ENCODE peak calls at places on chromosome 2, in six cellular contexts. One of them, this sample, is unnamed.

GRCh38 chr2:172456002-172456401 is 28.6 kb downstream of the ITGA6 start:
- DNase-seq in transverse colon: peak
- DNase-seq in HFF-Myc: no peak
- DNase-seq in H9: peak
- DNase-seq in suprapubic skin: no peak
- DNase-seq in dorsolateral prefrontal cortex: no peak
- DNase-seq in this sample: no peak

GRCh38 chr2:226766352-226767055 is 33.1 kb downstream of the IRS1 start:
- DNase-seq in suprapubic skin: no peak
- DNase-seq in transverse colon: no peak
- DNase-seq in dorsolateral prefrontal cortex: no peak
- DNase-seq in HFF-Myc: no peak
- DNase-seq in H9: no peak
- DNase-seq in this sample: no peak

GRCh38 chr2:105732096-105732495 is 12.6 kb upstream of the NCK2 start:
- DNase-seq in H9: no peak
- DNase-seq in suprapubic skin: no peak
- DNase-seq in HFF-Myc: no peak
- DNase-seq in transverse colon: no peak
- DNase-seq in dorsolateral prefrontal cortex: no peak
- DNase-seq in this sample: no peak

GRCh38 chr2:168705534-168706470 is 96.6 kb upstream of the NOSTRIN start:
- DNase-seq in HFF-Myc: no peak
- DNase-seq in dorsolateral prefrontal cortex: no peak
- DNase-seq in transverse colon: peak
- DNase-seq in suprapubic skin: no peak
- DNase-seq in H9: no peak
- DNase-seq in this sample: no peak

GRCh38 chr2:101763496-101764333 is 66.2 kb downstream of the MAP4K4 start:
- DNase-seq in dorsolateral prefrontal cortex: no peak
- DNase-seq in H9: no peak
- DNase-seq in HFF-Myc: no peak
- DNase-seq in transverse colon: no peak
- DNase-seq in suprapubic skin: no peak
- DNase-seq in this sample: no peak

GRCh38 chr2:16664052-16664731 is 1.4 kb downstream of the CYRIA start:
- DNase-seq in suprapubic skin: no peak
- DNase-seq in HFF-Myc: no peak
- DNase-seq in dorsolateral prefrontal cortex: peak
- DNase-seq in transverse colon: peak
- DNase-seq in H9: peak
- DNase-seq in this sample: no peak

GRCh38 chr2:28155071-28155470 is 237.6 kb upstream of the FOSL2 start:
- DNase-seq in dorsolateral prefrontal cortex: no peak
- DNase-seq in suprapubic skin: no peak
- DNase-seq in transverse colon: no peak
- DNase-seq in H9: no peak
- DNase-seq in HFF-Myc: no peak
- DNase-seq in this sample: no peak

GRCh38 chr2:238875531-238876231 is 27.8 kb downstream of the TWIST2 start:
- DNase-seq in suprapubic skin: peak
- DNase-seq in HFF-Myc: no peak
- DNase-seq in H9: no peak
- DNase-seq in dorsolateral prefrontal cortex: no peak
- DNase-seq in transverse colon: no peak
- DNase-seq in this sample: no peak

GRCh38 chr2:135962401-135963138 is 22.9 kb downstream of the DARS1 start:
- DNase-seq in suprapubic skin: no peak
- DNase-seq in transverse colon: no peak
- DNase-seq in HFF-Myc: no peak
- DNase-seq in H9: no peak
- DNase-seq in dorsolateral prefrontal cortex: no peak
- DNase-seq in this sample: no peak

GRCh38 chr2:14051401-14051800 is 581.1 kb upstream of the LRATD1 start:
- DNase-seq in HFF-Myc: no peak
- DNase-seq in transverse colon: no peak
- DNase-seq in H9: no peak
- DNase-seq in dorsolateral prefrontal cortex: no peak
- DNase-seq in suprapubic skin: no peak
- DNase-seq in this sample: no peak

GRCh38 chr2:64797881-64798590 is 144.3 kb upstream of the SERTAD2 start:
- DNase-seq in H9: no peak
- DNase-seq in suprapubic skin: no peak
- DNase-seq in dorsolateral prefrontal cortex: no peak
- DNase-seq in HFF-Myc: peak
- DNase-seq in transverse colon: no peak
- DNase-seq in this sample: no peak

GRCh38 chr2:233835230-233836186 is 18.8 kb downstream of the HJURP start:
- DNase-seq in dorsolateral prefrontal cortex: no peak
- DNase-seq in transverse colon: peak
- DNase-seq in suprapubic skin: peak
- DNase-seq in H9: no peak
- DNase-seq in HFF-Myc: no peak
- DNase-seq in this sample: no peak

GRCh38 chr2:202035089-202035940 is 1.7 kb downstream of the FZD7 start:
- DNase-seq in H9: peak
- DNase-seq in HFF-Myc: no peak
- DNase-seq in dorsolateral prefrontal cortex: no peak
- DNase-seq in transverse colon: peak
- DNase-seq in suprapubic skin: peak
- DNase-seq in this sample: peak

GRCh38 chr2:177275671-177276070 is 11.1 kb upstream of the NFE2L2 start:
- DNase-seq in suprapubic skin: no peak
- DNase-seq in H9: no peak
- DNase-seq in HFF-Myc: no peak
- DNase-seq in transverse colon: no peak
- DNase-seq in dorsolateral prefrontal cortex: no peak
- DNase-seq in this sample: no peak

GRCh38 chr2:160298960-160299359 is 98.9 kb upstream of the ITGB6 start:
- DNase-seq in dorsolateral prefrontal cortex: no peak
- DNase-seq in transverse colon: no peak
- DNase-seq in H9: no peak
- DNase-seq in suprapubic skin: no peak
- DNase-seq in HFF-Myc: no peak
- DNase-seq in this sample: no peak

GRCh38 chr2:138115664-138116063 is 151.4 kb downstream of the HNMT start:
- DNase-seq in H9: no peak
- DNase-seq in dorsolateral prefrontal cortex: no peak
- DNase-seq in suprapubic skin: no peak
- DNase-seq in HFF-Myc: no peak
- DNase-seq in transverse colon: no peak
- DNase-seq in this sample: no peak

GRCh38 chr2:8872821-8873432 is 35.5 kb upstream of the KIDINS220 start:
- DNase-seq in H9: no peak
- DNase-seq in suprapubic skin: no peak
- DNase-seq in HFF-Myc: peak
- DNase-seq in dorsolateral prefrontal cortex: no peak
- DNase-seq in transverse colon: no peak
- DNase-seq in this sample: no peak

GRCh38 chr2:143873886-143874285 is 646.0 kb downstream of the ZEB2 start:
- DNase-seq in H9: no peak
- DNase-seq in transverse colon: no peak
- DNase-seq in HFF-Myc: no peak
- DNase-seq in dorsolateral prefrontal cortex: no peak
- DNase-seq in suprapubic skin: no peak
- DNase-seq in this sample: no peak

GRCh38 chr2:239955989-239956817 is 68.9 kb downstream of the NDUFA10 start:
- DNase-seq in dorsolateral prefrontal cortex: no peak
- DNase-seq in transverse colon: no peak
- DNase-seq in H9: no peak
- DNase-seq in suprapubic skin: no peak
- DNase-seq in HFF-Myc: no peak
- DNase-seq in this sample: no peak

GRCh38 chr2:188414412-188414811 is 122.7 kb downstream of the GULP1 start:
- DNase-seq in transverse colon: no peak
- DNase-seq in suprapubic skin: no peak
- DNase-seq in HFF-Myc: no peak
- DNase-seq in H9: no peak
- DNase-seq in dorsolateral prefrontal cortex: no peak
- DNase-seq in this sample: no peak

GRCh38 chr2:222904557-222905258 is 43.9 kb downstream of the ACSL3 start:
- DNase-seq in dorsolateral prefrontal cortex: no peak
- DNase-seq in transverse colon: no peak
- DNase-seq in suprapubic skin: no peak
- DNase-seq in HFF-Myc: no peak
- DNase-seq in H9: no peak
- DNase-seq in this sample: no peak

GRCh38 chr2:80328033-80328635 is 23.6 kb upstream of the LRRTM1 start:
- DNase-seq in suprapubic skin: no peak
- DNase-seq in transverse colon: no peak
- DNase-seq in dorsolateral prefrontal cortex: no peak
- DNase-seq in H9: no peak
- DNase-seq in HFF-Myc: no peak
- DNase-seq in this sample: no peak

GRCh38 chr2:80322958-80323357 is 18.4 kb upstream of the LRRTM1 start:
- DNase-seq in suprapubic skin: no peak
- DNase-seq in H9: no peak
- DNase-seq in dorsolateral prefrontal cortex: peak
- DNase-seq in transverse colon: no peak
- DNase-seq in HFF-Myc: no peak
- DNase-seq in this sample: no peak

GRCh38 chr2:80329491-80329890 is 24.9 kb upstream of the LRRTM1 start:
- DNase-seq in H9: no peak
- DNase-seq in dorsolateral prefrontal cortex: no peak
- DNase-seq in suprapubic skin: no peak
- DNase-seq in transverse colon: no peak
- DNase-seq in HFF-Myc: no peak
- DNase-seq in this sample: no peak

GRCh38 chr2:80326861-80327260 is 22.3 kb upstream of the LRRTM1 start:
- DNase-seq in HFF-Myc: no peak
- DNase-seq in suprapubic skin: no peak
- DNase-seq in dorsolateral prefrontal cortex: no peak
- DNase-seq in H9: no peak
- DNase-seq in transverse colon: no peak
- DNase-seq in this sample: no peak

GRCh38 chr2:80326214-80326613 is 21.7 kb upstream of the LRRTM1 start:
- DNase-seq in HFF-Myc: peak
- DNase-seq in H9: no peak
- DNase-seq in suprapubic skin: no peak
- DNase-seq in dorsolateral prefrontal cortex: peak
- DNase-seq in transverse colon: no peak
- DNase-seq in this sample: no peak
- TF ChIP-seq CTCF in HFF-Myc: peak
- TF ChIP-seq CTCF in H9: peak
- TF ChIP-seq CTCF in suprapubic skin: no peak
- TF ChIP-seq CTCF in dorsolateral prefrontal cortex: peak
- TF ChIP-seq CTCF in transverse colon: no peak
- TF ChIP-seq CTCF in this sample: peak

GRCh38 chr2:7429733-7430132 is 512.5 kb downstream of the RNF144A start:
- DNase-seq in H9: no peak
- DNase-seq in transverse colon: no peak
- DNase-seq in HFF-Myc: no peak
- DNase-seq in dorsolateral prefrontal cortex: no peak
- DNase-seq in suprapubic skin: no peak
- DNase-seq in this sample: no peak
- TF ChIP-seq CTCF in H9: no peak
- TF ChIP-seq CTCF in transverse colon: no peak
- TF ChIP-seq CTCF in HFF-Myc: no peak
- TF ChIP-seq CTCF in dorsolateral prefrontal cortex: no peak
- TF ChIP-seq CTCF in suprapubic skin: no peak
- TF ChIP-seq CTCF in this sample: no peak

DNA sequence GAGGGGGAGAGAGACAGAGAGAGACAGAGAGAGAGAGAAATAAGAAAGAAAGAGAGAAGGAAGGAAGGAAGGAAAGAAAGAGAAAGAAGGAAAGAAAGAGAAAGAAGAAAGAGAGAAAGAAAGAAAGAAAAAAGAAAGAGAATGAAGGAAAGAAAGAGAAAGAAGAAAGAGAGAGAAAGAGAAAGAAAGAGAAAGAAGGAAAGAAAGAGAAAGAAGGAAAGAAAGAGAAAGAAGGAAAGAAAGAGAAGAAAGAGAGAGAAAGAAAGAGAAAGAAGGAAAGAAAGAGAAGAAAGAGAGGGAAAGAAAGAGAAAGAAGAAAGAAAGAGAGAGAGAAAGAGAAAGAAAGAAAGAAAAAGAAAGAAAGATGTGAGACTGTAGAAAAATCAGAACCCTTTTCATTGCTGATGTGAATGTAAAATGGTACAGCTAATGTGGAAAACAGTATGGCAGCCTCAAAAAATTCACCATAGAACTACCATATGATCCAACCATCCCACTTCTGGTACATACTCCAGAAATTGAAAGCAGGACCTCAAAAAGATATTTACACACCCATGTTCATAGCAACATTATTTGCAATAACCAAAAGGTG is 203.4 kb upstream of the POU3F3 start:
- DNase-seq in H9: no peak
- DNase-seq in transverse colon: no peak
- DNase-seq in HFF-Myc: no peak
- DNase-seq in suprapubic skin: no peak
- DNase-seq in dorsolateral prefrontal cortex: no peak
- DNase-seq in this sample: no peak
- TF ChIP-seq CTCF in H9: no peak
- TF ChIP-seq CTCF in transverse colon: no peak
- TF ChIP-seq CTCF in HFF-Myc: no peak
- TF ChIP-seq CTCF in suprapubic skin: no peak
- TF ChIP-seq CTCF in dorsolateral prefrontal cortex: no peak
- TF ChIP-seq CTCF in this sample: no peak

GRCh38 chr2:60453896-60454295 is 99.6 kb downstream of the BCL11A start:
- DNase-seq in HFF-Myc: no peak
- DNase-seq in dorsolateral prefrontal cortex: no peak
- DNase-seq in suprapubic skin: no peak
- DNase-seq in H9: no peak
- DNase-seq in transverse colon: no peak
- DNase-seq in this sample: no peak

GRCh38 chr2:60453301-60453700 is 100.2 kb downstream of the BCL11A start:
- DNase-seq in suprapubic skin: no peak
- DNase-seq in transverse colon: no peak
- DNase-seq in dorsolateral prefrontal cortex: no peak
- DNase-seq in H9: peak
- DNase-seq in HFF-Myc: no peak
- DNase-seq in this sample: peak

GRCh38 chr2:60460577-60461420 is 92.7 kb downstream of the BCL11A start:
- DNase-seq in dorsolateral prefrontal cortex: no peak
- DNase-seq in transverse colon: no peak
- DNase-seq in H9: no peak
- DNase-seq in suprapubic skin: no peak
- DNase-seq in HFF-Myc: no peak
- DNase-seq in this sample: no peak

GRCh38 chr2:60459896-60460295 is 93.6 kb downstream of the BCL11A start:
- DNase-seq in HFF-Myc: no peak
- DNase-seq in dorsolateral prefrontal cortex: no peak
- DNase-seq in H9: no peak
- DNase-seq in suprapubic skin: no peak
- DNase-seq in transverse colon: no peak
- DNase-seq in this sample: no peak

DNA sequence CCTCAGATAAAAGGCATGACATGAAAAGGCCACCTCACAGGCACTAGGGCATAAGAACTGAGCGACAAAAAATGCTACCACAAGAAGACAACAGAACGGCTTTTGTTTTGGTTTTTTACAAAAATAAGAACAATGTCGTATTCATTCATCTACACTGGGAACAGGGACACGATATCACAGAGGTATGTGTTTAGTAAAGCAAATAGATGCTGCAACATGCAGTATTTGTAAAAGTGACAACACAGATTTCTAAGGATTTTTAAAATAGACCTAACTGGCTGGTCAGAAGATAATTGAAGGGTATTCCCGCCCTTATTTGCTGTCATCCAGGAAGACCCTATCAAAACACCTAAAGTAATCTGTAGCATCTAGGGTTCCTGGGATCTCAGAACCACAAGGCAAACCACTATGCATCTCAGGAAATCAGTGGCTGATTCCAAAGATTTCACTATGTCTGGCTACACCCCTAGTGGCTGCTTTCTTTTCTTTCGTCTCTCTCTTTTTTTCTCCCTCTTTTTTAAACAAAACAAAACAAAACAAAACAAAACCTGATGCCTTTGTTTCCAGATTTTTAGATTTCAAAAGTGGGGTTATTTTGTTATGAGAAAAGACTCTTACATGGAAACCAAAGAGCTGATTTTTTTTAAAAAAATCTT is 97.2 kb downstream of the BCL11A start:
- DNase-seq in dorsolateral prefrontal cortex: no peak
- DNase-seq in HFF-Myc: no peak
- DNase-seq in H9: no peak
- DNase-seq in transverse colon: no peak
- DNase-seq in suprapubic skin: no peak
- DNase-seq in this sample: no peak
- TF ChIP-seq CTCF in dorsolateral prefrontal cortex: no peak
- TF ChIP-seq CTCF in HFF-Myc: no peak
- TF ChIP-seq CTCF in H9: peak
- TF ChIP-seq CTCF in transverse colon: no peak
- TF ChIP-seq CTCF in suprapubic skin: no peak
- TF ChIP-seq CTCF in this sample: peak

This sample was measured in glutamatergic neuron.